ENCODE peak calls at places on chromosomes 5 and 9, in six cellular contexts. One of them, this sample, is unnamed.

GRCh38 chr5:135551593-135552447 is 16.1 kb upstream of the NEUROG1 start:
- DNase-seq in CD8-positive, alpha-beta T cell: peak; percentile 10
- DNase-seq in sigmoid colon: peak; percentile 76
- DNase-seq in osteoblast: peak; percentile 93
- DNase-seq in fibroblast of lung: peak; percentile 55
- DNase-seq in breast epithelium: peak; percentile 62
- DNase-seq in this sample: peak; percentile 32

GRCh38 chr5:158414333-158414762 is 555.4 kb upstream of the CLINT1 start:
- DNase-seq in CD8-positive, alpha-beta T cell: no peak
- DNase-seq in sigmoid colon: peak; percentile 80
- DNase-seq in osteoblast: no peak
- DNase-seq in fibroblast of lung: peak; percentile 12
- DNase-seq in breast epithelium: no peak
- DNase-seq in this sample: no peak

GRCh38 chr5:172683696-172684464 is 42.8 kb downstream of the NEURL1B start:
- DNase-seq in CD8-positive, alpha-beta T cell: peak; percentile 60
- DNase-seq in sigmoid colon: no peak
- DNase-seq in osteoblast: peak; percentile 55
- DNase-seq in fibroblast of lung: no peak
- DNase-seq in breast epithelium: no peak
- DNase-seq in this sample: no peak

GRCh38 chr9:125475385-125475784 is 213.8 kb downstream of the GAPVD1 start:
- DNase-seq in CD8-positive, alpha-beta T cell: no peak
- DNase-seq in sigmoid colon: no peak
- DNase-seq in osteoblast: no peak
- DNase-seq in fibroblast of lung: no peak
- DNase-seq in breast epithelium: no peak
- DNase-seq in this sample: no peak

GRCh38 chr9:94680020-94680419 is 40.7 kb upstream of the FBP1 start:
- DNase-seq in CD8-positive, alpha-beta T cell: no peak
- DNase-seq in sigmoid colon: no peak
- DNase-seq in osteoblast: no peak
- DNase-seq in fibroblast of lung: no peak
- DNase-seq in breast epithelium: no peak
- DNase-seq in this sample: no peak

GRCh38 chr5:151633892-151634291 is 42.8 kb upstream of the FAT2 start:
- DNase-seq in CD8-positive, alpha-beta T cell: no peak
- DNase-seq in sigmoid colon: no peak
- DNase-seq in osteoblast: no peak
- DNase-seq in fibroblast of lung: no peak
- DNase-seq in breast epithelium: no peak
- DNase-seq in this sample: no peak

GRCh38 chr9:135926402-135927194 is 19.3 kb upstream of the CAMSAP1 start:
- DNase-seq in CD8-positive, alpha-beta T cell: no peak
- DNase-seq in sigmoid colon: no peak
- DNase-seq in osteoblast: peak; percentile 99
- DNase-seq in fibroblast of lung: peak; percentile 88
- DNase-seq in breast epithelium: peak; percentile 71
- DNase-seq in this sample: peak; percentile 12

GRCh38 chr9:130266236-130267098 is 907 bp downstream of the HMCN2 start:
- DNase-seq in CD8-positive, alpha-beta T cell: no peak
- DNase-seq in sigmoid colon: peak; percentile 66
- DNase-seq in osteoblast: no peak
- DNase-seq in fibroblast of lung: no peak
- DNase-seq in breast epithelium: peak; percentile 36
- DNase-seq in this sample: no peak

GRCh38 chr9:93958121-93958874 is 3.1 kb upstream of the BARX1 start:
- DNase-seq in CD8-positive, alpha-beta T cell: no peak
- DNase-seq in sigmoid colon: peak; percentile 57
- DNase-seq in osteoblast: peak; percentile 96
- DNase-seq in fibroblast of lung: no peak
- DNase-seq in breast epithelium: no peak
- DNase-seq in this sample: no peak

GRCh38 chr5:177402271-177403043 is 2.0 kb upstream of the PFN3 start:
- DNase-seq in CD8-positive, alpha-beta T cell: peak; percentile 52
- DNase-seq in sigmoid colon: no peak
- DNase-seq in osteoblast: peak; percentile 92
- DNase-seq in fibroblast of lung: peak; percentile 58
- DNase-seq in breast epithelium: peak; percentile 76
- DNase-seq in this sample: peak; percentile 58

GRCh38 chr5:150454492-150455229 is 5.1 kb upstream of the RPS14 start:
- DNase-seq in CD8-positive, alpha-beta T cell: no peak
- DNase-seq in sigmoid colon: no peak
- DNase-seq in osteoblast: no peak
- DNase-seq in fibroblast of lung: no peak
- DNase-seq in breast epithelium: no peak
- DNase-seq in this sample: peak; percentile 90

GRCh38 chr5:150460781-150461180 is 11.2 kb upstream of the RPS14 start:
- DNase-seq in CD8-positive, alpha-beta T cell: no peak
- DNase-seq in sigmoid colon: no peak
- DNase-seq in osteoblast: no peak
- DNase-seq in fibroblast of lung: no peak
- DNase-seq in breast epithelium: no peak
- DNase-seq in this sample: no peak

GRCh38 chr5:150458819-150459557 is 9.4 kb upstream of the RPS14 start:
- DNase-seq in CD8-positive, alpha-beta T cell: peak; percentile 83
- DNase-seq in sigmoid colon: peak; percentile 88
- DNase-seq in osteoblast: peak; percentile 95
- DNase-seq in fibroblast of lung: peak; percentile 48
- DNase-seq in breast epithelium: peak; percentile 86
- DNase-seq in this sample: no peak

GRCh38 chr5:150457562-150458240 is 8.2 kb upstream of the RPS14 start:
- DNase-seq in CD8-positive, alpha-beta T cell: no peak
- DNase-seq in sigmoid colon: no peak
- DNase-seq in osteoblast: no peak
- DNase-seq in fibroblast of lung: no peak
- DNase-seq in breast epithelium: no peak
- DNase-seq in this sample: no peak

DNA sequence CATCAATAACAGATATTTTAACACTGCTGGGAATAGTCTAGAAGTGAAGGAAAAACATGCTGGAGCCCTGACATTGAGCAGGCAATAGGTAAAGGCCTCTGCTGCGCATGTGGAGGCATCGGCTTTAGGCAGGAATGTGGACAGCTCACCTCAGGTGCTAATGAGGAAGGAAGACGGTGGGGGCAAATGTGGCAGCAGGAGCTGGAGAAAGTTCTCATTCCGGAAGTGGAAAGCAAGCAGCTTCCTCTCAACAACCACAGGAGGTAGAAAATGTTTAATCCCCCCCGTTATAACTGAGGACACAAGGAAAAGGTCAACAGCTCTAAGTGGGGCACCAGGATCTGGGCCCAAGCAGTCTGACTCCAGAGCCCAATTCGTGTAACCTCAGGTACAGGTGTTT is 7.6 kb upstream of the RPS14 start:
- DNase-seq in CD8-positive, alpha-beta T cell: no peak
- DNase-seq in sigmoid colon: no peak
- DNase-seq in osteoblast: no peak
- DNase-seq in fibroblast of lung: no peak
- DNase-seq in breast epithelium: no peak
- DNase-seq in this sample: peak; percentile 79
- TF ChIP-seq CTCF in CD8-positive, alpha-beta T cell: no peak
- TF ChIP-seq CTCF in sigmoid colon: no peak
- TF ChIP-seq CTCF in osteoblast: no peak
- TF ChIP-seq CTCF in fibroblast of lung: no peak
- TF ChIP-seq CTCF in breast epithelium: no peak
- TF ChIP-seq CTCF in this sample: no peak

DNA sequence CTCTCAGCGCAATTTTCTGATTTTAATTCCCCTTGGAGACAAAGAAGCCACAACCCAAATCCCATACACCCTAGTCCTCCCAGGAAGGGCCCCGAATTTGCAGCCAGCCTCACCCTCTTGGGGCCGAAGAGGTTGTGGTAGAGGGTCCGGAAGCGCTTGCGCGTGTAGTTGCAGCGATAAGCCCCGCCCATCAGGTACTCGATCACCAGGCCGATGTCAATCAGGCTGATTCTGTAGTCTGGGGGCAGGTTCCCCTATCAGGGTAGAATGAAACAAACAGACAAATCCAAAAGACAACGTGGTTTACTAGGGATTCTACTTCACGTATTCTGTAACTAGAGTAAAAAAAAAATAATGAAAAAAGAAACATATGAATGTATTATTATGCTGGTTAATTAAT is 210.6 kb upstream of the KLF9 start:
- DNase-seq in CD8-positive, alpha-beta T cell: no peak
- DNase-seq in sigmoid colon: no peak
- DNase-seq in osteoblast: no peak
- DNase-seq in fibroblast of lung: no peak
- DNase-seq in breast epithelium: no peak
- DNase-seq in this sample: no peak
- H3K27ac ChIP-seq in CD8-positive, alpha-beta T cell: no peak overlapping the region
- H3K27ac ChIP-seq in sigmoid colon: no peak overlapping the region
- H3K27ac ChIP-seq in osteoblast: no peak overlapping the region
- H3K27ac ChIP-seq in fibroblast of lung: no peak overlapping the region
- H3K27ac ChIP-seq in breast epithelium: no peak overlapping the region
- H3K27ac ChIP-seq in this sample: no peak overlapping the region

GRCh38 chr9:34479316-34479865 is 20.8 kb downstream of the DNAI1 start:
- DNase-seq in CD8-positive, alpha-beta T cell: no peak
- DNase-seq in sigmoid colon: no peak
- DNase-seq in osteoblast: peak; percentile 83
- DNase-seq in fibroblast of lung: no peak
- DNase-seq in breast epithelium: no peak
- DNase-seq in this sample: no peak
- TF ChIP-seq CTCF in CD8-positive, alpha-beta T cell: no peak
- TF ChIP-seq CTCF in sigmoid colon: no peak
- TF ChIP-seq CTCF in osteoblast: no peak
- TF ChIP-seq CTCF in fibroblast of lung: no peak
- TF ChIP-seq CTCF in breast epithelium: no peak
- TF ChIP-seq CTCF in this sample: no peak

DNA sequence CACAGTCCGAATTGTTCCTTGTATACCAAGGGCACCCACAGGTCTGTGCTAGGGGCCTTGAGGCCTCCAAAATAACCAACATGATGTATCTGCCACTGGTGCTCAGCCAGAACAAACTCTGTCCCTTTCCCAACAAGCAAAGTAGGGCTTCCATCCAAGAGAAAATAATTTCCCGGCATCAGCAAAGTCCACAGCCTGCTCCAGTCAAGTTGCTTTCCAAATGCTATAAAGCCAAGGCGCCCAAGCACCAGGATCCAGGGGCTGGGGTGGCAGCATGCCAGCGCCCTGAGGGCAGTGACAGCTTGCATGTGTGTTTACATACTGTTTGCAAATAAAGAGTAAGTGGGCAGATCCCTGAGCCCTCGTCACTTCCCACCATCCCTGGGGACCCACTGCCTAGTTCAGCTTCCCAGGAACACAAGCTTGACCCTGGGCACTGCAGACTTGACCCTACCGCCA is 155.9 kb downstream of the ERCC6L2 start:
- DNase-seq in CD8-positive, alpha-beta T cell: no peak
- DNase-seq in sigmoid colon: no peak
- DNase-seq in osteoblast: no peak
- DNase-seq in fibroblast of lung: no peak
- DNase-seq in breast epithelium: peak; percentile 75
- DNase-seq in this sample: no peak
- H3K27ac ChIP-seq in CD8-positive, alpha-beta T cell: no peak overlapping the region
- H3K27ac ChIP-seq in sigmoid colon: peak overlapping the region; percentile 9
- H3K27ac ChIP-seq in osteoblast: no peak overlapping the region
- H3K27ac ChIP-seq in fibroblast of lung: no peak overlapping the region
- H3K27ac ChIP-seq in breast epithelium: no peak overlapping the region
- H3K27ac ChIP-seq in this sample: no peak overlapping the region

GRCh38 chr9:108394726-108395125 is 461.1 kb downstream of the ACTL7B start:
- DNase-seq in CD8-positive, alpha-beta T cell: no peak
- DNase-seq in sigmoid colon: no peak
- DNase-seq in osteoblast: no peak
- DNase-seq in fibroblast of lung: no peak
- DNase-seq in breast epithelium: no peak
- DNase-seq in this sample: no peak

GRCh38 chr9:108397286-108397685 is 458.5 kb downstream of the ACTL7B start:
- DNase-seq in CD8-positive, alpha-beta T cell: no peak
- DNase-seq in sigmoid colon: no peak
- DNase-seq in osteoblast: no peak
- DNase-seq in fibroblast of lung: no peak
- DNase-seq in breast epithelium: no peak
- DNase-seq in this sample: no peak

GRCh38 chr9:108396618-108397017 is 459.2 kb downstream of the ACTL7B start:
- DNase-seq in CD8-positive, alpha-beta T cell: no peak
- DNase-seq in sigmoid colon: no peak
- DNase-seq in osteoblast: no peak
- DNase-seq in fibroblast of lung: no peak
- DNase-seq in breast epithelium: no peak
- DNase-seq in this sample: no peak

GRCh38 chr9:108396193-108396592 is 459.6 kb downstream of the ACTL7B start:
- DNase-seq in CD8-positive, alpha-beta T cell: no peak
- DNase-seq in sigmoid colon: no peak
- DNase-seq in osteoblast: no peak
- DNase-seq in fibroblast of lung: no peak
- DNase-seq in breast epithelium: no peak
- DNase-seq in this sample: no peak

DNA sequence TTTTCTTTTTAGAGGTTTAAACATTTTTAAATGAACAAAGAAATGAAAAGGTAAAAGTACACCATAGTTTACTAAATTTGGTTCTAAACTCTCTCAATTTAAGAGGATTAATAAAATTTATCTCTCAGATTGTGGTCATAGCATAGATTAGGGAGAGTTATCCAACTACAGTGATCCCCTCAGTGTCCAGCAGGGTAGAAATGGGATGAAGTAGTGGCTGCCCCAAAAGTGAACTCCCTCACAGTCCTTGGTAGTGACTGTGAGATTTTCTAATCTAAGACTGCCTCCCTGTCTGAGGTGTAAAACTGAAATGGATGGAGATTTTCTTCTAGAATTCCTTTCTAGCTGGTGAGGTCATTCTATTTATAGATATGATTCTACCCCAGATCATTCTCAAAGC is 455.5 kb downstream of the ACTL7B start:
- DNase-seq in CD8-positive, alpha-beta T cell: no peak
- DNase-seq in sigmoid colon: no peak
- DNase-seq in osteoblast: no peak
- DNase-seq in fibroblast of lung: peak; percentile 15
- DNase-seq in breast epithelium: no peak
- DNase-seq in this sample: no peak
- TF ChIP-seq CTCF in CD8-positive, alpha-beta T cell: no peak
- TF ChIP-seq CTCF in sigmoid colon: no peak
- TF ChIP-seq CTCF in osteoblast: peak; percentile 25
- TF ChIP-seq CTCF in fibroblast of lung: no peak
- TF ChIP-seq CTCF in breast epithelium: no peak
- TF ChIP-seq CTCF in this sample: no peak

DNA sequence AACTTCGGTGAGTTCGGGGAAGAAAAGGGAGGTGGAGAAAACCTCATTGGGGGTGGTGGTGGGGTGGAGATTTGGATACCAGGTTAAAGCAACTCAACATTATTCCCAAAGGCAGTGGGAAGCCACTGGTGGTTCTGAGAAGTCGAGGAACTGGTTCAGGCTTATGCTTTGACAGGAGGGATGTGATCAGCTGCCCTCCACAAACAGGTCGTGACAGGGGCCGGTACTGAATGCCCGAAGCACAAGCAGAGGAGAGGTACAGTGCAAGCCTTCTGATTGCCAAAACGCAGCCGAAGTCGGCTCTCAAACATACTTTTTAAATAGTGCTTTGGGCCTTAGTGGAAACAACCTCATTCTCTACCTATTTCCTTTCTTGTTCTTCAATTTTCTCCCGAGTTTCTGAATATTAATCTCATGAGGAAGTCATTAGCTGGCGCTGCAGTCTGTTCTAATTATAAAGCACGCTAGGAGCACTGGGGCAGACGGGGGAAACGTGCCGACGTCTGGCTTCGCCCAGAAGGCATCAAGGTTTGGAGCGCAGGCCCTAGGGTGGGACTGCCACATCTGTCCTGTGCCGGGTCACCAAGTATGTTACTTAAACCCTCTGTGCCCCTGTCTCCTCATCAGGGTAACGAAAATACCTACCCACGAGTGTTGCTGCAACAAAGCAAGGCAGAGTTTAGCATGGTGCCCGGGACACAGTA is 27.3 kb downstream of the SHB start:
- DNase-seq in CD8-positive, alpha-beta T cell: no peak
- DNase-seq in sigmoid colon: no peak
- DNase-seq in osteoblast: no peak
- DNase-seq in fibroblast of lung: no peak
- DNase-seq in breast epithelium: no peak
- DNase-seq in this sample: no peak
- H3K27ac ChIP-seq in CD8-positive, alpha-beta T cell: no peak overlapping the region
- H3K27ac ChIP-seq in sigmoid colon: peak overlapping the region; percentile 60
- H3K27ac ChIP-seq in osteoblast: no peak overlapping the region
- H3K27ac ChIP-seq in fibroblast of lung: no peak overlapping the region
- H3K27ac ChIP-seq in breast epithelium: no peak overlapping the region
- H3K27ac ChIP-seq in this sample: no peak overlapping the region